ENCODE peak calls at places on chromosomes 2 and 18, in six cellular contexts. U, W, Z, R, L and M are unnamed samples.

GRCh38 chr2:48971801-48972200 is 182.5 kb downstream of the FSHR start:
- DNase-seq in R (no peak), L (no peak), W (no peak), Z (no peak), U (no peak), M (no peak)

GRCh38 chr2:79887747-79888374 is 375.0 kb downstream of the CTNNA2 start:
- DNase-seq in L (no peak), W (peak), Z (peak), R (peak), U (peak), M (peak)

GRCh38 chr18:58501033-58501432 is 127.9 kb downstream of the ALPK2 start:
- DNase-seq in R (no peak), W (no peak), U (no peak), Z (no peak), L (no peak), M (no peak)

GRCh38 chr18:48060947-48061346 is 130.5 kb upstream of the SMAD2 start:
- DNase-seq in R (no peak), W (no peak), U (no peak), L (no peak), Z (no peak), M (no peak)

GRCh38 chr18:75810481-75810880 is 383.0 kb upstream of the SMIM21 start:
- DNase-seq in R (no peak), U (no peak), W (no peak), L (no peak), Z (no peak), M (no peak)

GRCh38 chr18:79552696-79553095 is 126.9 kb upstream of the CTDP1 start:
- DNase-seq in U (no peak), W (no peak), Z (no peak), R (no peak), L (no peak), M (no peak)

GRCh38 chr2:150784389-150784788 is 296.9 kb upstream of the RND3 start:
- DNase-seq in W (no peak), Z (no peak), R (no peak), L (no peak), U (no peak), M (no peak)

GRCh38 chr2:52135235-52135634 is 1103.3 kb upstream of the NRXN1 start:
- DNase-seq in W (no peak), L (no peak), R (no peak), U (peak), Z (no peak), M (no peak)

GRCh38 chr2:22601007-22601406 is 784.0 kb upstream of the KLHL29 start:
- DNase-seq in L (no peak), U (no peak), R (no peak), W (no peak), Z (no peak), M (no peak)

GRCh38 chr2:219803294-219803693 is 175.9 kb downstream of the SLC4A3 start:
- DNase-seq in W (no peak), L (no peak), U (peak), Z (no peak), R (no peak), M (no peak)

GRCh38 chr2:101956465-101957030 is 35.2 kb upstream of the IL1R2 start:
- DNase-seq in R (no peak), L (no peak), W (no peak), Z (no peak), U (peak), M (no peak)

GRCh38 chr18:69951182-69951581 is 3.5 kb upstream of the CD226 start:
- DNase-seq in W (no peak), L (no peak), Z (no peak), U (no peak), R (no peak), M (no peak)

GRCh38 chr2:96344011-96344410 is 8.4 kb downstream of the NCAPH start:
- DNase-seq in U (no peak), R (no peak), L (no peak), Z (no peak), W (no peak), M (no peak)

GRCh38 chr2:144143294-144144092 is 376.4 kb downstream of the ZEB2 start:
- DNase-seq in U (no peak), R (no peak), Z (no peak), L (no peak), W (no peak), M (no peak)

GRCh38 chr2:191917430-191917881 is 70.6 kb upstream of the CAVIN2 start:
- DNase-seq in Z (no peak), L (no peak), U (peak), W (no peak), R (no peak), M (no peak)